ENCODE peak calls at places on chromosome 2, in seven cellular contexts. W is D341Med, C is HT1080, S is KBM-7, N is LoVo, P is fibroblast of lung, Q is NCI-H82. I is an unnamed sample.

GRCh38 chr2:113686537-113686936 is 59.5 kb downstream of the RABL2A start:
- DNase-seq in W (no peak), C (peak; percentile 53), S (no peak), N (no peak), P (peak; percentile 30), Q (no peak), I (no peak)

GRCh38 chr2:36734304-36734703 is 37.8 kb downstream of the VIT start:
- DNase-seq in W (no peak), C (peak; percentile 28), S (no peak), N (no peak), P (peak; percentile 15), Q (no peak), I (no peak)

GRCh38 chr2:206983156-206983875 is 44.0 kb downstream of the CPO start:
- DNase-seq in W (no peak), C (no peak), S (no peak), N (no peak), P (peak; percentile 14), Q (no peak), I (no peak)

GRCh38 chr2:119523959-119524694 is at the start of gene SCTR:
- DNase-seq in W (peak; percentile 73), C (no peak), S (no peak), N (no peak), P (no peak), Q (peak; percentile 61), I (no peak)

GRCh38 chr2:188524519-188525113 is 232.9 kb downstream of the GULP1 start:
- DNase-seq in W (peak; percentile 40), C (peak; percentile 54), S (peak; percentile 72), N (peak; percentile 46), P (peak; percentile 52), Q (peak; percentile 76), I (peak; percentile 62)

GRCh38 chr2:36455788-36456187 is 100.2 kb downstream of the CRIM1 start:
- DNase-seq in W (no peak), C (peak; percentile 30), S (no peak), N (no peak), P (peak; percentile 48), Q (peak; percentile 13), I (peak; percentile 61)

GRCh38 chr2:37795938-37796337 is 124.5 kb upstream of the CDC42EP3 start:
- DNase-seq in W (no peak), C (peak; percentile 59), S (no peak), N (peak; percentile 14), P (peak; percentile 95), Q (peak; percentile 14), I (peak; percentile 92)

GRCh38 chr2:236933351-236933750 is 152.3 kb upstream of the COPS8 start:
- DNase-seq in W (no peak), C (no peak), S (no peak), N (no peak), P (no peak), Q (no peak), I (no peak)

GRCh38 chr2:2101924-2102323 is 229.2 kb downstream of the MYT1L start:
- DNase-seq in W (no peak), C (no peak), S (peak; percentile 20), N (no peak), P (no peak), Q (peak; percentile 49), I (no peak)

GRCh38 chr2:152384992-152385391 is 50.0 kb downstream of the FMNL2 start:
- DNase-seq in W (no peak), C (no peak), S (no peak), N (no peak), P (no peak), Q (no peak), I (no peak)

GRCh38 chr2:241860184-241861078 is 1.7 kb upstream of the PDCD1 start:
- DNase-seq in W (peak; percentile 30), C (no peak), S (no peak), N (no peak), P (no peak), Q (peak; percentile 42), I (no peak)

I was measured in A172.